ENCODE peak calls at places on chromosomes 7 and 10, in ten cellular contexts. One of them, this sample, is unnamed.

GRCh38 chr7:155414508-155414907 is 43.4 kb upstream of the EN2 start:
- DNase-seq in SHP77: no peak
- DNase-seq in stimulated activated CD4-positive, alpha-beta T cell treated with anti-CD3 and anti-CD28 coated beads, Interleukin-1b, Interleukin-23, amount 100 ng/mL, for 4 hours: no peak
- DNase-seq in CD8-positive, alpha-beta T cell: no peak
- DNase-seq in HT1080: no peak
- DNase-seq in T-helper 9 cell: no peak
- DNase-seq in lower leg skin: no peak
- DNase-seq in AG08395: no peak
- DNase-seq in activated effector memory CD4-positive, alpha-beta T cell treated with Interleukin-2 at 50 U/mL for 16 hours: no peak
- DNase-seq in NCI-H460: no peak
- DNase-seq in this sample: no peak

GRCh38 chr7:128274246-128274889 is 33.3 kb downstream of the LEP start:
- DNase-seq in SHP77: no peak
- DNase-seq in stimulated activated CD4-positive, alpha-beta T cell treated with anti-CD3 and anti-CD28 coated beads, Interleukin-1b, Interleukin-23, amount 100 ng/mL, for 4 hours: no peak
- DNase-seq in CD8-positive, alpha-beta T cell: no peak
- DNase-seq in HT1080: no peak
- DNase-seq in T-helper 9 cell: no peak
- DNase-seq in lower leg skin: no peak
- DNase-seq in AG08395: no peak
- DNase-seq in activated effector memory CD4-positive, alpha-beta T cell treated with Interleukin-2 at 50 U/mL for 16 hours: no peak
- DNase-seq in NCI-H460: no peak
- DNase-seq in this sample: no peak

GRCh38 chr10:51321968-51322367 is 247.7 kb downstream of the PRKG1 start:
- DNase-seq in SHP77: no peak
- DNase-seq in stimulated activated CD4-positive, alpha-beta T cell treated with anti-CD3 and anti-CD28 coated beads, Interleukin-1b, Interleukin-23, amount 100 ng/mL, for 4 hours: no peak
- DNase-seq in CD8-positive, alpha-beta T cell: no peak
- DNase-seq in HT1080: no peak
- DNase-seq in T-helper 9 cell: no peak
- DNase-seq in lower leg skin: no peak
- DNase-seq in AG08395: no peak
- DNase-seq in activated effector memory CD4-positive, alpha-beta T cell treated with Interleukin-2 at 50 U/mL for 16 hours: no peak
- DNase-seq in NCI-H460: no peak
- DNase-seq in this sample: no peak

GRCh38 chr7:107133396-107133795 is 35.4 kb upstream of the HBP1 start:
- DNase-seq in SHP77: no peak
- DNase-seq in stimulated activated CD4-positive, alpha-beta T cell treated with anti-CD3 and anti-CD28 coated beads, Interleukin-1b, Interleukin-23, amount 100 ng/mL, for 4 hours: no peak
- DNase-seq in CD8-positive, alpha-beta T cell: no peak
- DNase-seq in HT1080: no peak
- DNase-seq in T-helper 9 cell: no peak
- DNase-seq in lower leg skin: no peak
- DNase-seq in AG08395: no peak
- DNase-seq in activated effector memory CD4-positive, alpha-beta T cell treated with Interleukin-2 at 50 U/mL for 16 hours: no peak
- DNase-seq in NCI-H460: no peak
- DNase-seq in this sample: no peak

GRCh38 chr7:36054642-36055041 is 98.4 kb upstream of the EEPD1 start:
- DNase-seq in SHP77: no peak
- DNase-seq in stimulated activated CD4-positive, alpha-beta T cell treated with anti-CD3 and anti-CD28 coated beads, Interleukin-1b, Interleukin-23, amount 100 ng/mL, for 4 hours: no peak
- DNase-seq in CD8-positive, alpha-beta T cell: no peak
- DNase-seq in HT1080: peak; percentile 7
- DNase-seq in T-helper 9 cell: no peak
- DNase-seq in lower leg skin: no peak
- DNase-seq in AG08395: no peak
- DNase-seq in activated effector memory CD4-positive, alpha-beta T cell treated with Interleukin-2 at 50 U/mL for 16 hours: no peak
- DNase-seq in NCI-H460: no peak
- DNase-seq in this sample: no peak

GRCh38 chr10:5525581-5526271 is 965 bp downstream of the CALML3 start:
- DNase-seq in SHP77: no peak
- DNase-seq in stimulated activated CD4-positive, alpha-beta T cell treated with anti-CD3 and anti-CD28 coated beads, Interleukin-1b, Interleukin-23, amount 100 ng/mL, for 4 hours: no peak
- DNase-seq in CD8-positive, alpha-beta T cell: no peak
- DNase-seq in HT1080: peak; percentile 25
- DNase-seq in T-helper 9 cell: no peak
- DNase-seq in lower leg skin: no peak
- DNase-seq in AG08395: no peak
- DNase-seq in activated effector memory CD4-positive, alpha-beta T cell treated with Interleukin-2 at 50 U/mL for 16 hours: no peak
- DNase-seq in NCI-H460: no peak
- DNase-seq in this sample: no peak

GRCh38 chr7:99021941-99022560 is 121.9 kb downstream of the SMURF1 start:
- DNase-seq in SHP77: no peak
- DNase-seq in stimulated activated CD4-positive, alpha-beta T cell treated with anti-CD3 and anti-CD28 coated beads, Interleukin-1b, Interleukin-23, amount 100 ng/mL, for 4 hours: no peak
- DNase-seq in CD8-positive, alpha-beta T cell: no peak
- DNase-seq in HT1080: no peak
- DNase-seq in T-helper 9 cell: no peak
- DNase-seq in lower leg skin: no peak
- DNase-seq in AG08395: no peak
- DNase-seq in activated effector memory CD4-positive, alpha-beta T cell treated with Interleukin-2 at 50 U/mL for 16 hours: no peak
- DNase-seq in NCI-H460: no peak
- DNase-seq in this sample: no peak

GRCh38 chr10:127338391-127339108 is 142.2 kb upstream of the INSYN2A start:
- DNase-seq in SHP77: no peak
- DNase-seq in stimulated activated CD4-positive, alpha-beta T cell treated with anti-CD3 and anti-CD28 coated beads, Interleukin-1b, Interleukin-23, amount 100 ng/mL, for 4 hours: no peak
- DNase-seq in CD8-positive, alpha-beta T cell: no peak
- DNase-seq in HT1080: no peak
- DNase-seq in T-helper 9 cell: no peak
- DNase-seq in lower leg skin: no peak
- DNase-seq in AG08395: peak; percentile 53
- DNase-seq in activated effector memory CD4-positive, alpha-beta T cell treated with Interleukin-2 at 50 U/mL for 16 hours: no peak
- DNase-seq in NCI-H460: no peak
- DNase-seq in this sample: no peak

GRCh38 chr7:20444041-20444440 is 113.3 kb downstream of the ITGB8 start:
- DNase-seq in SHP77: no peak
- DNase-seq in stimulated activated CD4-positive, alpha-beta T cell treated with anti-CD3 and anti-CD28 coated beads, Interleukin-1b, Interleukin-23, amount 100 ng/mL, for 4 hours: no peak
- DNase-seq in CD8-positive, alpha-beta T cell: no peak
- DNase-seq in HT1080: no peak
- DNase-seq in T-helper 9 cell: no peak
- DNase-seq in lower leg skin: no peak
- DNase-seq in AG08395: peak; percentile 18
- DNase-seq in activated effector memory CD4-positive, alpha-beta T cell treated with Interleukin-2 at 50 U/mL for 16 hours: no peak
- DNase-seq in NCI-H460: no peak
- DNase-seq in this sample: no peak

GRCh38 chr10:130335336-130335735 is 199.1 kb downstream of the GLRX3 start:
- DNase-seq in SHP77: no peak
- DNase-seq in stimulated activated CD4-positive, alpha-beta T cell treated with anti-CD3 and anti-CD28 coated beads, Interleukin-1b, Interleukin-23, amount 100 ng/mL, for 4 hours: no peak
- DNase-seq in CD8-positive, alpha-beta T cell: no peak
- DNase-seq in HT1080: no peak
- DNase-seq in T-helper 9 cell: no peak
- DNase-seq in lower leg skin: no peak
- DNase-seq in AG08395: no peak
- DNase-seq in activated effector memory CD4-positive, alpha-beta T cell treated with Interleukin-2 at 50 U/mL for 16 hours: no peak
- DNase-seq in NCI-H460: no peak
- DNase-seq in this sample: no peak

GRCh38 chr7:44307301-44307900 is 18.0 kb downstream of the CAMK2B start:
- DNase-seq in SHP77: peak; percentile 72
- DNase-seq in stimulated activated CD4-positive, alpha-beta T cell treated with anti-CD3 and anti-CD28 coated beads, Interleukin-1b, Interleukin-23, amount 100 ng/mL, for 4 hours: no peak
- DNase-seq in CD8-positive, alpha-beta T cell: no peak
- DNase-seq in HT1080: peak; percentile 73
- DNase-seq in T-helper 9 cell: no peak
- DNase-seq in lower leg skin: peak; percentile 9
- DNase-seq in AG08395: peak; percentile 77
- DNase-seq in activated effector memory CD4-positive, alpha-beta T cell treated with Interleukin-2 at 50 U/mL for 16 hours: no peak
- DNase-seq in NCI-H460: peak; percentile 36
- DNase-seq in this sample: no peak

GRCh38 chr10:101602767-101603398 is 14.8 kb downstream of the DPCD start:
- DNase-seq in SHP77: peak; percentile 68
- DNase-seq in stimulated activated CD4-positive, alpha-beta T cell treated with anti-CD3 and anti-CD28 coated beads, Interleukin-1b, Interleukin-23, amount 100 ng/mL, for 4 hours: peak; percentile 21
- DNase-seq in CD8-positive, alpha-beta T cell: peak; percentile 42
- DNase-seq in HT1080: peak; percentile 81
- DNase-seq in T-helper 9 cell: peak; percentile 41
- DNase-seq in lower leg skin: peak; percentile 59
- DNase-seq in AG08395: peak; percentile 90
- DNase-seq in activated effector memory CD4-positive, alpha-beta T cell treated with Interleukin-2 at 50 U/mL for 16 hours: peak; percentile 33
- DNase-seq in NCI-H460: peak; percentile 71
- DNase-seq in this sample: peak; percentile 28

GRCh38 chr7:22667562-22668239 is 59.3 kb upstream of the IL6 start:
- DNase-seq in SHP77: no peak
- DNase-seq in stimulated activated CD4-positive, alpha-beta T cell treated with anti-CD3 and anti-CD28 coated beads, Interleukin-1b, Interleukin-23, amount 100 ng/mL, for 4 hours: no peak
- DNase-seq in CD8-positive, alpha-beta T cell: no peak
- DNase-seq in HT1080: peak; percentile 93
- DNase-seq in T-helper 9 cell: no peak
- DNase-seq in lower leg skin: no peak
- DNase-seq in AG08395: no peak
- DNase-seq in activated effector memory CD4-positive, alpha-beta T cell treated with Interleukin-2 at 50 U/mL for 16 hours: no peak
- DNase-seq in NCI-H460: no peak
- DNase-seq in this sample: no peak

GRCh38 chr10:104406715-104407517 is 53.3 kb downstream of the CFAP58 start:
- DNase-seq in SHP77: no peak
- DNase-seq in stimulated activated CD4-positive, alpha-beta T cell treated with anti-CD3 and anti-CD28 coated beads, Interleukin-1b, Interleukin-23, amount 100 ng/mL, for 4 hours: no peak
- DNase-seq in CD8-positive, alpha-beta T cell: no peak
- DNase-seq in HT1080: peak; percentile 48
- DNase-seq in T-helper 9 cell: no peak
- DNase-seq in lower leg skin: no peak
- DNase-seq in AG08395: peak; percentile 51
- DNase-seq in activated effector memory CD4-positive, alpha-beta T cell treated with Interleukin-2 at 50 U/mL for 16 hours: no peak
- DNase-seq in NCI-H460: peak; percentile 59
- DNase-seq in this sample: no peak

GRCh38 chr10:22222236-22223190 is 4.7 kb upstream of the EBLN1 start:
- DNase-seq in SHP77: no peak
- DNase-seq in stimulated activated CD4-positive, alpha-beta T cell treated with anti-CD3 and anti-CD28 coated beads, Interleukin-1b, Interleukin-23, amount 100 ng/mL, for 4 hours: no peak
- DNase-seq in CD8-positive, alpha-beta T cell: no peak
- DNase-seq in HT1080: no peak
- DNase-seq in T-helper 9 cell: no peak
- DNase-seq in lower leg skin: no peak
- DNase-seq in AG08395: no peak
- DNase-seq in activated effector memory CD4-positive, alpha-beta T cell treated with Interleukin-2 at 50 U/mL for 16 hours: no peak
- DNase-seq in NCI-H460: no peak
- DNase-seq in this sample: no peak

GRCh38 chr7:124843336-124843735 is 77.7 kb upstream of the GPR37 start:
- DNase-seq in SHP77: no peak
- DNase-seq in stimulated activated CD4-positive, alpha-beta T cell treated with anti-CD3 and anti-CD28 coated beads, Interleukin-1b, Interleukin-23, amount 100 ng/mL, for 4 hours: no peak
- DNase-seq in CD8-positive, alpha-beta T cell: no peak
- DNase-seq in HT1080: no peak
- DNase-seq in T-helper 9 cell: no peak
- DNase-seq in lower leg skin: no peak
- DNase-seq in AG08395: no peak
- DNase-seq in activated effector memory CD4-positive, alpha-beta T cell treated with Interleukin-2 at 50 U/mL for 16 hours: no peak
- DNase-seq in NCI-H460: no peak
- DNase-seq in this sample: no peak

GRCh38 chr7:915291-916218 is 38.9 kb downstream of the ADAP1 start:
- DNase-seq in SHP77: no peak
- DNase-seq in stimulated activated CD4-positive, alpha-beta T cell treated with anti-CD3 and anti-CD28 coated beads, Interleukin-1b, Interleukin-23, amount 100 ng/mL, for 4 hours: no peak
- DNase-seq in CD8-positive, alpha-beta T cell: no peak
- DNase-seq in HT1080: no peak
- DNase-seq in T-helper 9 cell: no peak
- DNase-seq in lower leg skin: no peak
- DNase-seq in AG08395: no peak
- DNase-seq in activated effector memory CD4-positive, alpha-beta T cell treated with Interleukin-2 at 50 U/mL for 16 hours: no peak
- DNase-seq in NCI-H460: no peak
- DNase-seq in this sample: no peak

GRCh38 chr10:101061814-101062230 is at the start of gene KAZALD1:
- DNase-seq in SHP77: no peak
- DNase-seq in stimulated activated CD4-positive, alpha-beta T cell treated with anti-CD3 and anti-CD28 coated beads, Interleukin-1b, Interleukin-23, amount 100 ng/mL, for 4 hours: no peak
- DNase-seq in CD8-positive, alpha-beta T cell: no peak
- DNase-seq in HT1080: no peak
- DNase-seq in T-helper 9 cell: no peak
- DNase-seq in lower leg skin: no peak
- DNase-seq in AG08395: no peak
- DNase-seq in activated effector memory CD4-positive, alpha-beta T cell treated with Interleukin-2 at 50 U/mL for 16 hours: no peak
- DNase-seq in NCI-H460: no peak
- DNase-seq in this sample: no peak